ENCODE peak calls at places on chromosomes 6 and 20, in six cellular contexts. M, V, X, G, A and S are unnamed samples.

GRCh38 chr6:84522135-84522535 is 242.3 kb downstream of the TBX18 start:
- DNase-seq in M (no peak), V (no peak), X (no peak), G (no peak), A (peak), S (no peak)

GRCh38 chr6:158803733-158804143 is 15.4 kb downstream of the EZR start:
- DNase-seq in M (peak), V (peak), X (no peak), G (no peak), A (peak), S (peak)

GRCh38 chr20:48295445-48295903 is 510.2 kb upstream of the SULF2 start:
- DNase-seq in M (no peak), V (no peak), X (no peak), G (no peak), A (peak), S (peak)

GRCh38 chr6:43999628-44000027 is 127.6 kb downstream of the MRPL14 start:
- DNase-seq in M (no peak), V (no peak), X (no peak), G (no peak), A (no peak), S (no peak)

GRCh38 chr6:9481292-9482029 is 933.4 kb downstream of the TFAP2A start:
- DNase-seq in M (no peak), V (no peak), X (no peak), G (no peak), A (peak), S (no peak)

GRCh38 chr6:62479722-62480121 is 193.7 kb upstream of the KHDRBS2 start:
- DNase-seq in M (no peak), V (no peak), X (no peak), G (no peak), A (no peak), S (no peak)

GRCh38 chr6:35034411-35035171 is 106.5 kb downstream of the TCP11 start:
- DNase-seq in M (no peak), V (no peak), X (no peak), G (peak), A (no peak), S (no peak)

GRCh38 chr6:134249759-134250602 is 67.9 kb downstream of the SGK1 start:
- DNase-seq in M (no peak), V (no peak), X (no peak), G (no peak), A (peak), S (no peak)

GRCh38 chr6:4403828-4404227 is 268.5 kb upstream of the ECI2 start:
- DNase-seq in M (no peak), V (no peak), X (no peak), G (no peak), A (no peak), S (no peak)

GRCh38 chr6:159181914-159182313 is 12.7 kb downstream of the FNDC1 start:
- DNase-seq in M (no peak), V (no peak), X (no peak), G (no peak), A (no peak), S (no peak)

GRCh38 chr6:109743739-109744138 is 52.6 kb downstream of the FIG4 start:
- DNase-seq in M (no peak), V (no peak), X (no peak), G (no peak), A (peak), S (no peak)

GRCh38 chr6:134778431-134778830 is 171.5 kb downstream of the ALDH8A1 start:
- DNase-seq in M (no peak), V (no peak), X (no peak), G (no peak), A (no peak), S (no peak)

GRCh38 chr6:155050311-155050710 is 55.2 kb downstream of the TIAM2 start:
- DNase-seq in M (no peak), V (no peak), X (no peak), G (no peak), A (peak), S (no peak)

GRCh38 chr6:44622555-44622954 is 235.0 kb downstream of the CDC5L start:
- DNase-seq in M (no peak), V (no peak), X (no peak), G (no peak), A (no peak), S (no peak)

GRCh38 chr6:53066059-53066406 is 829 bp downstream of the FBXO9 start:
- DNase-seq in M (peak), V (peak), X (peak), G (peak), A (peak), S (no peak)

GRCh38 chr20:11777861-11778570 is 139.7 kb upstream of the BTBD3 start:
- DNase-seq in M (no peak), V (no peak), X (no peak), G (no peak), A (peak), S (no peak)

GRCh38 chr6:14549871-14550270 is 432.3 kb downstream of the CD83 start:
- DNase-seq in M (no peak), V (no peak), X (no peak), G (no peak), A (no peak), S (no peak)

GRCh38 chr6:106084973-106085686 is 1.0 kb upstream of the PRDM1 start:
- DNase-seq in M (no peak), V (no peak), X (no peak), G (no peak), A (peak), S (no peak)

GRCh38 chr20:62875419-62876355 is 14.1 kb upstream of the TCFL5 start:
- DNase-seq in M (peak), V (no peak), X (peak), G (peak), A (peak), S (peak)

GRCh38 chr20:2006452-2007381 is 12.9 kb upstream of the PDYN start:
- DNase-seq in M (peak), V (no peak), X (no peak), G (no peak), A (peak), S (no peak)